ENCODE peak calls at places on chromosomes 6 and 20, in five cellular contexts. P is T-helper 2 cell; K is hepatocyte; F is NCI-H2081; Y is activated CD4-positive, CD25-positive, alpha-beta regulatory T cell. X is an unnamed sample.

GRCh38 chr6:119137194-119138072 is 59.0 kb upstream of the FAM184A start:
- DNase-seq in P (no peak), K (no peak), F (no peak), Y (no peak), X (no peak)

GRCh38 chr6:117502580-117502979 is 20.1 kb downstream of the DCBLD1 start:
- DNase-seq in P (no peak), K (no peak), F (no peak), Y (no peak), X (no peak)

GRCh38 chr20:20211274-20211987 is 156.5 kb upstream of the INSM1 start:
- DNase-seq in P (no peak), K (peak), F (peak), Y (no peak), X (no peak)

GRCh38 chr6:14762077-14762476 is 483.8 kb upstream of the JARID2 start:
- DNase-seq in P (no peak), K (peak), F (no peak), Y (no peak), X (no peak)

GRCh38 chr6:108732101-108732870 is 115.9 kb upstream of the ARMC2 start:
- DNase-seq in P (no peak), K (no peak), F (no peak), Y (no peak), X (no peak)

GRCh38 chr20:19880256-19881079 is 122.4 kb downstream of the RIN2 start:
- DNase-seq in P (no peak), K (peak), F (no peak), Y (no peak), X (no peak)

GRCh38 chr20:44129996-44130718 is 56.8 kb downstream of the JPH2 start:
- DNase-seq in P (no peak), K (no peak), F (no peak), Y (no peak), X (no peak)

GRCh38 chr6:45415315-45415714 is 37.6 kb upstream of the SUPT3H start:
- DNase-seq in P (no peak), K (peak), F (no peak), Y (no peak), X (no peak)

GRCh38 chr6:38387994-38388393 is 251.7 kb downstream of the BTBD9 start:
- DNase-seq in P (no peak), K (peak), F (no peak), Y (no peak), X (no peak)

GRCh38 chr6:124260337-124260736 is 456.7 kb downstream of the NKAIN2 start:
- DNase-seq in P (no peak), K (no peak), F (no peak), Y (no peak), X (no peak)

GRCh38 chr6:139152088-139152891 is 17.4 kb downstream of the HECA start:
- DNase-seq in P (no peak), K (no peak), F (no peak), Y (no peak), X (no peak)

GRCh38 chr20:18657575-18657974 is 69.7 kb downstream of the DTD1 start:
- DNase-seq in P (no peak), K (no peak), F (no peak), Y (no peak), X (no peak)

GRCh38 chr6:24868765-24869164 is 67.0 kb downstream of the RIPOR2 start:
- DNase-seq in P (no peak), K (no peak), F (no peak), Y (no peak), X (no peak)